ENCODE peak calls at places on chromosomes 16 and 17, in four cellular contexts. Y, T, W and C are unnamed samples.

GRCh38 chr16:21302898-21303528 is 24.9 kb upstream of the CRYM start:
- DNase-seq in Y (no peak), T (no peak), W (no peak), C (no peak)

GRCh38 chr17:81870155-81870977 is 771 bp downstream of the ARHGDIA start:
- DNase-seq in Y (peak), T (no peak), W (peak), C (no peak)

GRCh38 chr16:88977845-88978607 is 1.0 kb upstream of the CBFA2T3 start:
- DNase-seq in Y (no peak), T (no peak), W (no peak), C (no peak)

GRCh38 chr17:44197980-44198720 is 1.5 kb downstream of the ATXN7L3 start:
- DNase-seq in Y (peak), T (no peak), W (no peak), C (no peak)

GRCh38 chr17:14052886-14053615 is 16.3 kb upstream of the COX10 start:
- DNase-seq in Y (no peak), T (no peak), W (no peak), C (no peak)

GRCh38 chr17:1109606-1110523 is 69.9 kb downstream of the ABR start:
- DNase-seq in Y (peak), T (peak), W (peak), C (peak)

GRCh38 chr17:75346906-75347305 is 57.7 kb upstream of the SLC25A19 start:
- DNase-seq in Y (peak), T (no peak), W (no peak), C (no peak)

GRCh38 chr16:69089091-69089912 is 16.2 kb upstream of the HAS3 start:
- DNase-seq in Y (peak), T (peak), W (peak), C (peak)

GRCh38 chr17:37124074-37124824 is 175.5 kb downstream of the AATF start:
- DNase-seq in Y (no peak), T (no peak), W (no peak), C (no peak)

GRCh38 chr17:73625006-73625405 is 19.2 kb downstream of the SDK2 start:
- DNase-seq in Y (no peak), T (no peak), W (no peak), C (no peak)

GRCh38 chr16:16147316-16147999 is 75.8 kb downstream of the ABCC6 start:
- DNase-seq in Y (no peak), T (no peak), W (no peak), C (no peak)

GRCh38 chr16:88700636-88701482 is 5.3 kb downstream of the RNF166 start:
- DNase-seq in Y (no peak), T (peak), W (peak), C (peak)

GRCh38 chr17:11418367-11418766 is 177.4 kb downstream of the SHISA6 start:
- DNase-seq in Y (no peak), T (no peak), W (no peak), C (no peak)